ENCODE peak calls at places on chromosomes 1 and 21, in seven cellular contexts. One of them, this sample, is unnamed.

GRCh38 chr21:32412162-32412997 is at the start of gene EVA1C:
- DNase-seq in psoas muscle: peak; percentile 84
- DNase-seq in Caco-2: peak; percentile 35
- DNase-seq in sigmoid colon: peak; percentile 88
- DNase-seq in GM23248: peak; percentile 72
- DNase-seq in aorta: peak; percentile 72
- DNase-seq in colonic mucosa: peak; percentile 67
- DNase-seq in this sample: no peak

GRCh38 chr1:81142099-81142776 is 658.5 kb upstream of the ADGRL2 start:
- DNase-seq in psoas muscle: no peak
- DNase-seq in Caco-2: no peak
- DNase-seq in sigmoid colon: no peak
- DNase-seq in GM23248: peak; percentile 42
- DNase-seq in aorta: no peak
- DNase-seq in colonic mucosa: no peak
- DNase-seq in this sample: no peak

GRCh38 chr1:160726498-160727391 is 12.3 kb upstream of the SLAMF7 start:
- DNase-seq in psoas muscle: no peak
- DNase-seq in Caco-2: peak; percentile 73
- DNase-seq in sigmoid colon: no peak
- DNase-seq in GM23248: peak; percentile 72
- DNase-seq in aorta: peak; percentile 62
- DNase-seq in colonic mucosa: peak; percentile 69
- DNase-seq in this sample: peak; percentile 86

GRCh38 chr1:194297999-194298598 is 1111.7 kb upstream of the B3GALT2 start:
- DNase-seq in psoas muscle: no peak
- DNase-seq in Caco-2: no peak
- DNase-seq in sigmoid colon: no peak
- DNase-seq in GM23248: no peak
- DNase-seq in aorta: no peak
- DNase-seq in colonic mucosa: no peak
- DNase-seq in this sample: no peak

GRCh38 chr1:85320371-85321131 is 44.1 kb upstream of the BCL10 start:
- DNase-seq in psoas muscle: no peak
- DNase-seq in Caco-2: peak; percentile 19
- DNase-seq in sigmoid colon: no peak
- DNase-seq in GM23248: peak; percentile 87
- DNase-seq in aorta: no peak
- DNase-seq in colonic mucosa: no peak
- DNase-seq in this sample: no peak

GRCh38 chr1:37323486-37324377 is 150.6 kb upstream of the ZC3H12A start:
- DNase-seq in psoas muscle: no peak
- DNase-seq in Caco-2: peak; percentile 6
- DNase-seq in sigmoid colon: no peak
- DNase-seq in GM23248: no peak
- DNase-seq in aorta: no peak
- DNase-seq in colonic mucosa: peak; percentile 29
- DNase-seq in this sample: no peak

GRCh38 chr1:154819628-154820590 is 50.2 kb downstream of the KCNN3 start:
- DNase-seq in psoas muscle: no peak
- DNase-seq in Caco-2: peak; percentile 47
- DNase-seq in sigmoid colon: no peak
- DNase-seq in GM23248: peak; percentile 32
- DNase-seq in aorta: no peak
- DNase-seq in colonic mucosa: no peak
- DNase-seq in this sample: peak; percentile 48

GRCh38 chr1:84300501-84300900 is 1.0 kb upstream of the SAMD13 start:
- DNase-seq in psoas muscle: no peak
- DNase-seq in Caco-2: no peak
- DNase-seq in sigmoid colon: no peak
- DNase-seq in GM23248: no peak
- DNase-seq in aorta: no peak
- DNase-seq in colonic mucosa: no peak
- DNase-seq in this sample: no peak

GRCh38 chr1:63320024-63320799 is 2.2 kb upstream of the FOXD3 start:
- DNase-seq in psoas muscle: no peak
- DNase-seq in Caco-2: no peak
- DNase-seq in sigmoid colon: no peak
- DNase-seq in GM23248: peak; percentile 32
- DNase-seq in aorta: no peak
- DNase-seq in colonic mucosa: no peak
- DNase-seq in this sample: no peak

GRCh38 chr1:50329332-50329932 is 93.8 kb downstream of the DMRTA2 start:
- DNase-seq in psoas muscle: no peak
- DNase-seq in Caco-2: no peak
- DNase-seq in sigmoid colon: no peak
- DNase-seq in GM23248: no peak
- DNase-seq in aorta: no peak
- DNase-seq in colonic mucosa: peak; percentile 89
- DNase-seq in this sample: peak; percentile 21

GRCh38 chr21:45894891-45895777 is 86.4 kb upstream of the COL6A1 start:
- DNase-seq in psoas muscle: peak; percentile 15
- DNase-seq in Caco-2: no peak
- DNase-seq in sigmoid colon: no peak
- DNase-seq in GM23248: no peak
- DNase-seq in aorta: peak; percentile 29
- DNase-seq in colonic mucosa: no peak
- DNase-seq in this sample: no peak

GRCh38 chr1:74422379-74423155 is 89.8 kb downstream of the LRRC53 start:
- DNase-seq in psoas muscle: no peak
- DNase-seq in Caco-2: no peak
- DNase-seq in sigmoid colon: no peak
- DNase-seq in GM23248: no peak
- DNase-seq in aorta: no peak
- DNase-seq in colonic mucosa: no peak
- DNase-seq in this sample: no peak

GRCh38 chr1:159338018-159338417 is 35.9 kb downstream of the FCER1A start:
- DNase-seq in psoas muscle: no peak
- DNase-seq in Caco-2: no peak
- DNase-seq in sigmoid colon: no peak
- DNase-seq in GM23248: no peak
- DNase-seq in aorta: no peak
- DNase-seq in colonic mucosa: no peak
- DNase-seq in this sample: no peak

GRCh38 chr1:81519987-81520386 is 280.7 kb upstream of the ADGRL2 start:
- DNase-seq in psoas muscle: no peak
- DNase-seq in Caco-2: no peak
- DNase-seq in sigmoid colon: no peak
- DNase-seq in GM23248: no peak
- DNase-seq in aorta: no peak
- DNase-seq in colonic mucosa: no peak
- DNase-seq in this sample: no peak

GRCh38 chr1:155136728-155137127 is 1.1 kb downstream of the SLC50A1 start:
- DNase-seq in psoas muscle: no peak
- DNase-seq in Caco-2: no peak
- DNase-seq in sigmoid colon: no peak
- DNase-seq in GM23248: no peak
- DNase-seq in aorta: no peak
- DNase-seq in colonic mucosa: peak; percentile 68
- DNase-seq in this sample: no peak

GRCh38 chr1:1535298-1535988 is 5.0 kb downstream of the TMEM240 start:
- DNase-seq in psoas muscle: no peak
- DNase-seq in Caco-2: no peak
- DNase-seq in sigmoid colon: no peak
- DNase-seq in GM23248: no peak
- DNase-seq in aorta: no peak
- DNase-seq in colonic mucosa: no peak
- DNase-seq in this sample: no peak

GRCh38 chr1:184034761-184035379 is 2.7 kb downstream of the COLGALT2 start:
- DNase-seq in psoas muscle: no peak
- DNase-seq in Caco-2: no peak
- DNase-seq in sigmoid colon: no peak
- DNase-seq in GM23248: no peak
- DNase-seq in aorta: no peak
- DNase-seq in colonic mucosa: no peak
- DNase-seq in this sample: no peak

GRCh38 chr1:67735806-67736627 is 51.0 kb downstream of the GADD45A start:
- DNase-seq in psoas muscle: peak; percentile 78
- DNase-seq in Caco-2: no peak
- DNase-seq in sigmoid colon: peak; percentile 78
- DNase-seq in GM23248: peak; percentile 95
- DNase-seq in aorta: peak; percentile 79
- DNase-seq in colonic mucosa: peak; percentile 85
- DNase-seq in this sample: no peak

GRCh38 chr21:31305888-31306287 is 38.2 kb downstream of the TIAM1 start:
- DNase-seq in psoas muscle: no peak
- DNase-seq in Caco-2: no peak
- DNase-seq in sigmoid colon: no peak
- DNase-seq in GM23248: no peak
- DNase-seq in aorta: no peak
- DNase-seq in colonic mucosa: no peak
- DNase-seq in this sample: no peak

GRCh38 chr1:109930252-109930993 is 19.8 kb downstream of the CSF1 start:
- DNase-seq in psoas muscle: no peak
- DNase-seq in Caco-2: no peak
- DNase-seq in sigmoid colon: no peak
- DNase-seq in GM23248: no peak
- DNase-seq in aorta: no peak
- DNase-seq in colonic mucosa: no peak
- DNase-seq in this sample: no peak
- H3K4me3 ChIP-seq in psoas muscle: no peak overlapping the region
- H3K4me3 ChIP-seq in Caco-2: no peak overlapping the region
- H3K4me3 ChIP-seq in sigmoid colon: no peak overlapping the region
- H3K4me3 ChIP-seq in GM23248: no peak overlapping the region
- H3K4me3 ChIP-seq in aorta: no peak overlapping the region
- H3K4me3 ChIP-seq in colonic mucosa: no peak overlapping the region
- H3K4me3 ChIP-seq in this sample: no peak overlapping the region

GRCh38 chr1:208450958-208451357 is 206.8 kb upstream of the PLXNA2 start:
- DNase-seq in psoas muscle: no peak
- DNase-seq in Caco-2: no peak
- DNase-seq in sigmoid colon: peak; percentile 69
- DNase-seq in GM23248: no peak
- DNase-seq in aorta: no peak
- DNase-seq in colonic mucosa: no peak
- DNase-seq in this sample: no peak

GRCh38 chr1:208448425-208448824 is 204.2 kb upstream of the PLXNA2 start:
- DNase-seq in psoas muscle: no peak
- DNase-seq in Caco-2: no peak
- DNase-seq in sigmoid colon: no peak
- DNase-seq in GM23248: no peak
- DNase-seq in aorta: no peak
- DNase-seq in colonic mucosa: no peak
- DNase-seq in this sample: no peak

GRCh38 chr1:208449951-208450350 is 205.8 kb upstream of the PLXNA2 start:
- DNase-seq in psoas muscle: no peak
- DNase-seq in Caco-2: no peak
- DNase-seq in sigmoid colon: no peak
- DNase-seq in GM23248: no peak
- DNase-seq in aorta: no peak
- DNase-seq in colonic mucosa: no peak
- DNase-seq in this sample: no peak

DNA sequence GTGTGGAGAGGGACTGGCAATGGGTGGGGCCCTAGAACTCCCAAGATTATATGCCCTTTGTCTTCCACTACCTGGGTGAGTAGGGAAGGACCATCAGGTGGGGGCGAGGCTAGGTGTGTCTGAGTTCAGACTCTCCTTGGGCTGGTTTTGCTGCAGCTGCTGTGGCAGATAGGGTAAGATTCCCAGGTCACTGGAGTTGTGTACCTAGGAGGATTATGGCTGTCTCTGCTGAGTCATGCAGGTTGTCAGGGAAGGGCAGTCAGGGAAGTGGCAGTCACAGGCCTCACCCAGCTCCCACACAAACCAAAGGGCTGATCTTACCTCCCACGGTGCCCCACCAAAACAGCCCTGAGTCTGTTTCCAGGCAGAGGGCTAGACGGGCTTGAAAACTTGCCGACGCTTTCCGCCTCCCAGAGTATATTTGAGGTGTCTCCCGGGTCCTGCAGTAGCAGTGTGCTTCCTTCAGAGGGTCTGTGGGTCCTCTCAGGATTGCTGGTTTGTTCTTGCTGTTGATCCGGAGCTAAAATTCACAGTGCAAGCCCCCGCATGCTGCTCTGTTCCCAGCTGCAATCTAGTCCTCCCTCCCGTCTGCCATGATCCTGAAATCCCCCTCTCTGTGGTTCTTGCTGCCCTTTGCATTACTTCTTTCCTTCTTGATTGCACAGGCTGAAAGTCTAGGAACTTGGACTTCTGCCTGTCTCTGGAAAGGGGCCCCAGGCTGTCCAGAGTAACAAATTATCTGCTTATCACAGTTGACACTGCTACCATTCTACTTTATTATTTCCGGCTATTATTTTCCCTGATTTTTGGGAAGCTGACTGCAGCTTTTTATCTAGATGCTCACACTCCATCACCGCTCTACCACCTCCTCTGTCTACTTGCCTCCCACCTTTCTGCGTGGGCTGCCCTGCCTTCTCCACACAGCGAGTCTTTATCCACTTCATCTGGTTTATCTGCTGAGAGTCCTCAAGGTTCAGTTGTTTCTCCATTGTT is 201.8 kb upstream of the PLXNA2 start:
- DNase-seq in psoas muscle: no peak
- DNase-seq in Caco-2: no peak
- DNase-seq in sigmoid colon: no peak
- DNase-seq in GM23248: no peak
- DNase-seq in aorta: no peak
- DNase-seq in colonic mucosa: peak; percentile 72
- DNase-seq in this sample: no peak
- H3K9me3 ChIP-seq in psoas muscle: no peaks in the 10 kb centered on the region
- H3K9me3 ChIP-seq in Caco-2: no peaks in the 10 kb centered on the region
- H3K9me3 ChIP-seq in sigmoid colon: no peaks in the 10 kb centered on the region
- H3K9me3 ChIP-seq in GM23248: no peaks in the 10 kb centered on the region
- H3K9me3 ChIP-seq in aorta: no peaks in the 10 kb centered on the region
- H3K9me3 ChIP-seq in colonic mucosa: no peaks in the 10 kb centered on the region
- H3K9me3 ChIP-seq in this sample: no peaks in the 10 kb centered on the region

DNA sequence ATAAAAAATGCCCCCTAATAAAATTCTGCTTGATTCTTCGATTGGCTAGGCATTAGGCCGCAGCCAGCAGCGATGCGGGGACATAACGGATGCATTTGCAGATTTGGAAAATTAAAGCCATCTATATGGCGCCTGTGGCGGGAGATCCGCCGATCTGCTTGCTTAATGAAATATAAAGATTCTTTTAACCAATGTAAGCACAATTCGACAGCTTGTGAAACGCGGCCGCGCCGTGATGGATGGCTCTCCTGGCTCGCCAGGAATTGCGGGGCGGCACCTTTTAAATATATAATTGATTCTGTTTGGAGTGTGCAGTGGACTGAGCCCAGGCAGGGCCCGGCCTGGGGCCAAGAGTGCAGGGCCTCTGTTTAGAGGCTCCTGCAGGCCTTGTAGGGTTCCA is 8.0 kb downstream of the DMBX1 start:
- DNase-seq in psoas muscle: peak; percentile 17
- DNase-seq in Caco-2: no peak
- DNase-seq in sigmoid colon: no peak
- DNase-seq in GM23248: no peak
- DNase-seq in aorta: no peak
- DNase-seq in colonic mucosa: no peak
- DNase-seq in this sample: no peak
- H3K27me3 ChIP-seq in psoas muscle: no peaks in the 10 kb centered on the region
- H3K27me3 ChIP-seq in Caco-2: no peaks in the 10 kb centered on the region
- H3K27me3 ChIP-seq in sigmoid colon: peaks cover 13% of the 10 kb centered on the region
- H3K27me3 ChIP-seq in GM23248: peaks cover 41% of the 10 kb centered on the region
- H3K27me3 ChIP-seq in aorta: no peaks in the 10 kb centered on the region
- H3K27me3 ChIP-seq in colonic mucosa: peaks cover 23% of the 10 kb centered on the region
- H3K27me3 ChIP-seq in this sample: no peaks in the 10 kb centered on the region

DNA sequence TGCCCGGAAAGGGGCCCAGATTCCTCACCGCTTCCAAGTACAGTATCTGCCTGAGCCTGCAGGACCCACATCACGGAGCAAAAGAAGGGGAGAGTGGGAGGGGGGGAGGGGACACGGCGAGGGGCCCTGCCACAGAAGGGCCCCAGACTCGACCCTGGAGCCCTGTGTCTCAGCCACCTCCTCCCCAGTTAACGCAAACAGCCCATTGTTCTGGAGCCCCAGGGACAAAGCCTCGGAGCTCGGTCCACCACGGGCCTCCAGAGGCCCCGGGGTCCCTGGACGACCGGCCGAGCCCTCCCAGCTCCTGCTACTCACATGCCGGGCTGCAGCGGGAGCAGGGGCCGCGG is 512 bp downstream of the MEGF6 start:
- DNase-seq in psoas muscle: no peak
- DNase-seq in Caco-2: no peak
- DNase-seq in sigmoid colon: no peak
- DNase-seq in GM23248: no peak
- DNase-seq in aorta: no peak
- DNase-seq in colonic mucosa: no peak
- DNase-seq in this sample: no peak
- H3K4me3 ChIP-seq in psoas muscle: peak overlapping the region; percentile 63
- H3K4me3 ChIP-seq in Caco-2: peak overlapping the region; percentile 65
- H3K4me3 ChIP-seq in sigmoid colon: peak overlapping the region; percentile 45
- H3K4me3 ChIP-seq in GM23248: no peak overlapping the region
- H3K4me3 ChIP-seq in aorta: no peak overlapping the region
- H3K4me3 ChIP-seq in colonic mucosa: peak overlapping the region; percentile 44
- H3K4me3 ChIP-seq in this sample: peak overlapping the region; percentile 45

This sample was measured in HAP-1.